ENCODE peak calls at places on chromosomes 5 and 9, in nine cellular contexts. L is heart right ventricle, Y is fibroblast of the aortic adventitia, M is SK-N-SH, T is tibial artery, J is breast epithelium, V is fibroblast of pulmonary artery, Z is A549, B is heart left ventricle. Q is an unnamed sample.
A peak's percentile ranks its signal among the peaks of the same experiment; 100 is the strongest.

GRCh38 chr9:93191354-93191660 is 7.4 kb downstream of the WNK2 start:
- DNase-seq in L (no peak), Y (no peak), M (no peak), T (no peak), J (no peak), V (no peak), Z (no peak), B (no peak), Q (no peak)

GRCh38 chr5:139459451-139459934 is 3.0 kb downstream of the ECSCR start:
- DNase-seq in L (no peak), Y (no peak), M (peak; percentile 30), T (no peak), J (no peak), V (no peak), Z (no peak), B (no peak), Q (no peak)

GRCh38 chr9:130664191-130665028 is at the start of gene PRDM12:
- DNase-seq in L (no peak), Y (no peak), M (peak; percentile 58), T (no peak), J (no peak), V (no peak), Z (peak; percentile 47), B (no peak), Q (no peak)

GRCh38 chr5:181217111-181217804 is 5.8 kb upstream of the TRIM41 start:
- DNase-seq in L (peak; percentile 44), Y (peak; percentile 39), M (peak; percentile 63), T (peak; percentile 51), J (no peak), V (peak; percentile 57), Z (peak; percentile 88), B (peak; percentile 60), Q (peak; percentile 93)

GRCh38 chr9:33814816-33815215 is 2.1 kb upstream of the UBE2R2 start:
- DNase-seq in L (no peak), Y (no peak), M (no peak), T (no peak), J (no peak), V (no peak), Z (peak; percentile 58), B (no peak), Q (no peak)

GRCh38 chr9:136118061-136118366 is 661 bp downstream of the TMEM250 start:
- DNase-seq in L (no peak), Y (no peak), M (no peak), T (no peak), J (no peak), V (no peak), Z (no peak), B (peak; percentile 51), Q (no peak)

GRCh38 chr5:9474241-9475002 is 71.5 kb downstream of the SEMA5A start:
- DNase-seq in L (no peak), Y (no peak), M (no peak), T (no peak), J (no peak), V (no peak), Z (no peak), B (no peak), Q (no peak)

GRCh38 chr9:136289651-136290507 is 14.0 kb downstream of the CCDC187 start:
- DNase-seq in L (no peak), Y (no peak), M (no peak), T (no peak), J (no peak), V (no peak), Z (peak; percentile 54), B (no peak), Q (no peak)

GRCh38 chr5:170306381-170306790 is 8.8 kb upstream of the LCP2 start:
- DNase-seq in L (peak; percentile 72), Y (peak; percentile 77), M (no peak), T (peak; percentile 90), J (no peak), V (peak; percentile 75), Z (peak; percentile 12), B (peak; percentile 81), Q (no peak)

GRCh38 chr5:16901038-16901644 is 34.9 kb downstream of the MYO10 start:
- DNase-seq in L (no peak), Y (no peak), M (no peak), T (no peak), J (no peak), V (no peak), Z (no peak), B (no peak), Q (no peak)

GRCh38 chr5:102223542-102224444 is 72.3 kb downstream of the SLCO4C1 start:
- DNase-seq in L (no peak), Y (peak; percentile 30), M (peak; percentile 12), T (no peak), J (no peak), V (peak; percentile 44), Z (peak; percentile 45), B (no peak), Q (no peak)

GRCh38 chr9:105637787-105638395 is 24.4 kb upstream of the TAL2 start:
- DNase-seq in L (no peak), Y (peak; percentile 10), M (no peak), T (no peak), J (no peak), V (no peak), Z (no peak), B (no peak), Q (no peak)

GRCh38 chr5:149345147-149345891 is at the start of gene GRPEL2:
- DNase-seq in L (peak; percentile 96), Y (peak; percentile 98), M (peak; percentile 92), T (peak; percentile 96), J (peak; percentile 91), V (peak; percentile 98), Z (peak; percentile 98), B (peak; percentile 98), Q (peak; percentile 98)

GRCh38 chr5:62340392-62340791 is 34.4 kb downstream of the KIF2A start:
- DNase-seq in L (no peak), Y (peak; percentile 11), M (peak; percentile 28), T (no peak), J (no peak), V (peak; percentile 11), Z (peak; percentile 53), B (no peak), Q (no peak)

GRCh38 chr5:125034331-125034730 is 287.9 kb upstream of the ZNF608 start:
- DNase-seq in L (no peak), Y (no peak), M (no peak), T (no peak), J (no peak), V (no peak), Z (no peak), B (no peak), Q (no peak)

GRCh38 chr5:14936588-14936987 is 65.0 kb upstream of the ANKH start:
- DNase-seq in L (no peak), Y (no peak), M (no peak), T (no peak), J (no peak), V (no peak), Z (no peak), B (no peak), Q (no peak)

GRCh38 chr5:76245571-76245970 is 157.5 kb upstream of the IQGAP2 start:
- DNase-seq in L (no peak), Y (no peak), M (peak; percentile 45), T (no peak), J (no peak), V (no peak), Z (no peak), B (no peak), Q (no peak)

GRCh38 chr9:85514256-85514655 is 227.5 kb downstream of the AGTPBP1 start:
- DNase-seq in L (no peak), Y (no peak), M (no peak), T (no peak), J (no peak), V (no peak), Z (no peak), B (no peak), Q (no peak)

GRCh38 chr9:22237497-22238363 is 208.9 kb upstream of the DMRTA1 start:
- DNase-seq in L (no peak), Y (peak; percentile 87), M (no peak), T (no peak), J (no peak), V (peak; percentile 83), Z (peak; percentile 65), B (no peak), Q (no peak)

GRCh38 chr5:179679014-179679674 is 1.7 kb downstream of the CBY3 start:
- DNase-seq in L (peak; percentile 76), Y (peak; percentile 39), M (peak; percentile 66), T (peak; percentile 80), J (peak; percentile 77), V (peak; percentile 66), Z (no peak), B (peak; percentile 87), Q (peak; percentile 96)

GRCh38 chr5:133996683-133997252 is 8.0 kb downstream of the VDAC1 start:
- DNase-seq in L (no peak), Y (no peak), M (peak; percentile 55), T (no peak), J (no peak), V (no peak), Z (no peak), B (no peak), Q (peak; percentile 37)

GRCh38 chr5:177131019-177131320 is 2.6 kb upstream of the NSD1 start:
- DNase-seq in L (no peak), Y (no peak), M (no peak), T (no peak), J (no peak), V (no peak), Z (no peak), B (no peak), Q (no peak)

DNA sequence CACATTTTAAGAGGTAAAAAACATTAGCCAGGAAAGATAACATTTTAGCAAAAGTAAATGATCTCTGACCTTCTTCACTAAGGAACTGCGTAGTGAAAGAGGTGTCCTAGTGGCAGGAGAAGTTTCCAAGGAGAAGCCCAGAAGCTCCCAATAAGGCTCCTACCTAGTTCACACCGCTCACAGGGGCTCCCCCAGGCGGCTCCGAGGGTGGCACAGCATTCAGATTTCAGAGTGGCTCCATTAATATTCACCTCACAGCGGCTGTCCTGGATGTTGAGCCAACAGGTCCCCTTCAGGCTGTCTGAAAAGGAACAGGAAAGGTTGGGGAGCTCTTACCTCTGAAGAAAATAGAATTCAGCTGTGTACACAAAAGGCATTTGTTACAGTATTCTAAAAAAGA is 187.3 kb downstream of the FBN2 start:
- DNase-seq in L (no peak), Y (no peak), M (no peak), T (no peak), J (no peak), V (no peak), Z (no peak), B (no peak), Q (no peak)
- TF ChIP-seq CTCF in L (no peak), Y (no peak), M (no peak), T (no peak), J (no peak), V (no peak), Z (no peak), B (no peak), Q (no peak)

GRCh38 chr9:127629468-127630081 is 17.5 kb downstream of the STXBP1 start:
- DNase-seq in L (no peak), Y (no peak), M (no peak), T (no peak), J (no peak), V (no peak), Z (no peak), B (no peak), Q (no peak)
- TF ChIP-seq CTCF in L (no peak), Y (peak; percentile 11), M (no peak), T (no peak), J (no peak), V (no peak), Z (no peak), B (no peak), Q (no peak)

GRCh38 chr9:118170032-118170955 is 466.1 kb downstream of the TLR4 start:
- DNase-seq in L (peak; percentile 32), Y (peak; percentile 18), M (peak; percentile 57), T (no peak), J (no peak), V (peak; percentile 24), Z (peak; percentile 63), B (peak; percentile 22), Q (no peak)
- TF ChIP-seq CTCF in L (peak; percentile 60), Y (peak; percentile 37), M (peak; percentile 60), T (peak; percentile 52), J (no peak), V (peak; percentile 37), Z (peak; percentile 79), B (peak; percentile 46), Q (no peak)

GRCh38 chr5:37717613-37718431 is 122.0 kb downstream of the GDNF start:
- DNase-seq in L (peak; percentile 9), Y (peak; percentile 81), M (peak; percentile 26), T (no peak), J (peak; percentile 43), V (peak; percentile 94), Z (peak; percentile 79), B (peak; percentile 36), Q (no peak)
- TF ChIP-seq CTCF in L (no peak), Y (no peak), M (no peak), T (no peak), J (no peak), V (no peak), Z (no peak), B (no peak), Q (no peak)